ENCODE peak calls at places on chromosomes 11 and 22, in five cellular contexts. R, A, J, H and O are unnamed samples.
A peak's percentile ranks its signal among the peaks of the same experiment; 100 is the strongest.

GRCh38 chr11:33402066-33402465 is 144.9 kb downstream of the HIPK3 start:
- DNase-seq in R (no peak), A (no peak), J (no peak), H (no peak), O (no peak)

GRCh38 chr22:21861856-21862255 is 5.6 kb downstream of the MAPK1 start:
- DNase-seq in R (no peak), A (no peak), J (no peak), H (no peak), O (no peak)

GRCh38 chr11:118364956-118365615 is 5.7 kb downstream of the UBE4A start:
- DNase-seq in R (no peak), A (no peak), J (no peak), H (peak; percentile 64), O (no peak)

GRCh38 chr11:68826726-68827125 is 15.0 kb downstream of the CPT1A start:
- DNase-seq in R (no peak), A (no peak), J (no peak), H (no peak), O (no peak)

GRCh38 chr22:30605449-30606110 is 1.4 kb upstream of the TCN2 start:
- DNase-seq in R (peak; percentile 48), A (peak; percentile 24), J (peak; percentile 68), H (no peak), O (peak; percentile 46)

GRCh38 chr11:40321537-40321936 is 1137.9 kb downstream of the LRRC4C start:
- DNase-seq in R (no peak), A (no peak), J (no peak), H (no peak), O (no peak)

GRCh38 chr11:31870609-31871309 is 59.6 kb upstream of the PAX6 start:
- DNase-seq in R (peak; percentile 81), A (peak; percentile 26), J (peak; percentile 64), H (no peak), O (peak; percentile 70)

GRCh38 chr11:111792314-111792713 is 26.1 kb upstream of the PPP2R1B start:
- DNase-seq in R (no peak), A (no peak), J (no peak), H (no peak), O (no peak)

GRCh38 chr11:107752954-107753822 is 41.3 kb upstream of the SLN start:
- DNase-seq in R (no peak), A (no peak), J (no peak), H (no peak), O (no peak)

GRCh38 chr22:29784451-29785361 is 17.5 kb downstream of the UQCR10 start:
- DNase-seq in R (no peak), A (no peak), J (peak; percentile 69), H (peak; percentile 52), O (no peak)

GRCh38 chr11:100240051-100240450 is 447.0 kb upstream of the ARHGAP42 start:
- DNase-seq in R (no peak), A (no peak), J (no peak), H (no peak), O (no peak)

GRCh38 chr22:36954251-36955014 is 41.0 kb downstream of the CSF2RB start:
- DNase-seq in R (no peak), A (no peak), J (no peak), H (no peak), O (no peak)

GRCh38 chr22:21791635-21792625 is 56.3 kb upstream of the YPEL1 start:
- DNase-seq in R (no peak), A (no peak), J (no peak), H (no peak), O (no peak)

GRCh38 chr11:112822478-112823274 is 138.5 kb upstream of the NCAM1 start:
- DNase-seq in R (no peak), A (no peak), J (peak; percentile 15), H (no peak), O (no peak)

GRCh38 chr11:6646040-6646439 is 9.6 kb downstream of the DCHS1 start:
- DNase-seq in R (no peak), A (no peak), J (no peak), H (no peak), O (no peak)

GRCh38 chr11:82978422-82979099 is 77.0 kb downstream of the DDIAS start:
- DNase-seq in R (no peak), A (peak; percentile 44), J (no peak), H (no peak), O (no peak)

GRCh38 chr11:110531056-110531756 is 101.5 kb downstream of the FDX1 start:
- DNase-seq in R (no peak), A (no peak), J (no peak), H (no peak), O (no peak)

GRCh38 chr11:76096552-76096951 is 109.8 kb downstream of the WNT11 start:
- DNase-seq in R (no peak), A (no peak), J (no peak), H (no peak), O (no peak)

GRCh38 chr11:1928038-1928890 is 8.8 kb downstream of the TNNT3 start:
- DNase-seq in R (no peak), A (no peak), J (no peak), H (no peak), O (no peak)

GRCh38 chr11:82229346-82229745 is 504.3 kb downstream of the FAM181B start:
- DNase-seq in R (no peak), A (peak; percentile 4), J (no peak), H (no peak), O (no peak)

GRCh38 chr11:36492724-36493304 is 17.3 kb downstream of the TRAF6 start:
- DNase-seq in R (peak; percentile 16), A (peak; percentile 43), J (no peak), H (peak; percentile 28), O (peak; percentile 25)

GRCh38 chr11:62400760-62401159 is 18.1 kb upstream of the SCGB1A1 start:
- DNase-seq in R (no peak), A (no peak), J (peak; percentile 44), H (peak; percentile 49), O (no peak)

GRCh38 chr11:45791524-45791923 is 13.4 kb upstream of the SLC35C1 start:
- DNase-seq in R (no peak), A (no peak), J (no peak), H (no peak), O (no peak)

GRCh38 chr11:64996710-64997380 is at the start of gene BATF2:
- DNase-seq in R (peak; percentile 45), A (peak; percentile 60), J (peak; percentile 95), H (no peak), O (peak; percentile 59)
- TF ChIP-seq CTCF in R (peak; percentile 45), A (no peak), J (peak; percentile 48), H (peak; percentile 54), O (no peak)

GRCh38 chr11:77172666-77172982 is 44.6 kb downstream of the MYO7A start:
- DNase-seq in R (no peak), A (no peak), J (no peak), H (no peak), O (no peak)

GRCh38 chr11:77175021-77175842 is 47.2 kb downstream of the MYO7A start:
- DNase-seq in R (no peak), A (no peak), J (no peak), H (no peak), O (no peak)

GRCh38 chr11:77175869-77176539 is 48.0 kb downstream of the MYO7A start:
- DNase-seq in R (peak; percentile 21), A (no peak), J (no peak), H (no peak), O (peak; percentile 44)

GRCh38 chr11:77173494-77173893 is 45.4 kb downstream of the MYO7A start:
- DNase-seq in R (no peak), A (no peak), J (no peak), H (no peak), O (no peak)

GRCh38 chr11:77174559-77174958 is 46.5 kb downstream of the MYO7A start:
- DNase-seq in R (no peak), A (no peak), J (peak; percentile 61), H (no peak), O (no peak)
- TF ChIP-seq CTCF in R (no peak), A (no peak), J (no peak), H (no peak), O (no peak)

GRCh38 chr11:13561860-13562259 is 66.1 kb upstream of the PTH start:
- DNase-seq in R (no peak), A (no peak), J (no peak), H (no peak), O (no peak)
- TF ChIP-seq CTCF in R (no peak), A (no peak), J (no peak), H (no peak), O (no peak)

GRCh38 chr11:73862971-73863370 is 13.7 kb downstream of the COA4 start:
- DNase-seq in R (no peak), A (no peak), J (no peak), H (no peak), O (no peak)
- TF ChIP-seq CTCF in R (no peak), A (no peak), J (no peak), H (no peak), O (no peak)

DNA sequence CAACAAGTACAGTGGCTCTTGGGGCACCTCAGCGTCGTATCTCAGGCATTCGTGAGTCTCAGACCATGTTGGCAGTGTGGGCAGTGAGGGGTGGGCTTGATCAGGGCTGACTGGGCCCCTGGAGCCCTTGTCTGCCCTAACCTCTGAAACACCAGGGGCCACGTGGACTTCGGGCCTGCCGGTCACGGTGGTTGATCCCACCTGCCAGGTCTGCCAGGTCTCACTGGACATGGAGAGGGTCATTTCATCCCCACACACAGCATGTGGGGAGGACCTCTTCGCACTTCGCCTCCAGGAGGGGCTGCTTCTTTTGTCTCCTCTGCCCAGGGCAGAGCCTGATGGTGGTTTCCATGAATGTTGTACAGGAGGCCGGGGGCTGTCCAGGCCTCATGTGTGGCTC is 77.1 kb downstream of the MPPED1 start:
- DNase-seq in R (no peak), A (no peak), J (no peak), H (no peak), O (no peak)
- TF ChIP-seq CTCF in R (no peak), A (no peak), J (no peak), H (no peak), O (no peak)

GRCh38 chr11:57566035-57566504 is 1.4 kb downstream of the UBE2L6 start:
- DNase-seq in R (no peak), A (peak; percentile 33), J (peak; percentile 43), H (no peak), O (no peak)

GRCh38 chr11:57567512-57568329 is at the start of gene UBE2L6:
- DNase-seq in R (peak; percentile 57), A (peak; percentile 82), J (peak; percentile 84), H (peak; percentile 83), O (peak; percentile 91)

GRCh38 chr11:57567210-57567511 is 311 bp downstream of the UBE2L6 start:
- DNase-seq in R (no peak), A (peak; percentile 34), J (no peak), H (no peak), O (no peak)

GRCh38 chr11:57566564-57567209 is 785 bp downstream of the UBE2L6 start:
- DNase-seq in R (no peak), A (no peak), J (no peak), H (no peak), O (no peak)

GRCh38 chr11:57568330-57568766 is 876 bp upstream of the UBE2L6 start:
- DNase-seq in R (peak; percentile 95), A (no peak), J (no peak), H (no peak), O (no peak)
- TF ChIP-seq CTCF in R (peak; percentile 98), A (peak; percentile 95), J (no peak), H (no peak), O (peak; percentile 84)